ENCODE peak calls at places on chromosomes 1 and 21, in six cellular contexts. B is tibial nerve, I is A549, G is ovary, S is transverse colon, X is upper lobe of left lung. T is an unnamed sample.

GRCh38 chr1:180231506-180232420 is 1.7 kb downstream of the LHX4 start:
- DNase-seq in I (peak; percentile 80), B (no peak), S (no peak), X (no peak), G (no peak), T (no peak)

GRCh38 chr1:12060500-12060899 is 2.6 kb upstream of the TNFRSF8 start:
- DNase-seq in I (no peak), X (no peak), B (no peak), S (no peak), G (no peak), T (no peak)

GRCh38 chr1:70361727-70362413 is 7.3 kb upstream of the ANKRD13C start:
- DNase-seq in G (no peak), I (no peak), B (no peak), S (no peak), X (no peak), T (no peak)

GRCh38 chr1:113946668-113947387 is 17.7 kb downstream of the HIPK1 start:
- DNase-seq in I (no peak), X (no peak), G (no peak), B (no peak), S (no peak), T (no peak)

GRCh38 chr1:33736496-33736895 is 127.4 kb upstream of the HMGB4 start:
- DNase-seq in I (no peak), G (no peak), X (no peak), S (no peak), B (no peak), T (no peak)

GRCh38 chr1:200780545-200781444 is 42.1 kb downstream of the CAMSAP2 start:
- DNase-seq in X (no peak), B (no peak), G (no peak), I (no peak), S (no peak), T (no peak)

GRCh38 chr1:88068407-88068806 is 615.7 kb upstream of the PKN2 start:
- DNase-seq in G (no peak), B (no peak), X (no peak), I (no peak), S (no peak), T (no peak)

GRCh38 chr1:44367932-44368331 is 12.9 kb upstream of the ERI3 start:
- DNase-seq in B (no peak), S (no peak), X (no peak), I (no peak), G (no peak), T (no peak)

GRCh38 chr1:179166663-179167417 is 62.6 kb downstream of the ABL2 start:
- DNase-seq in B (no peak), S (no peak), G (no peak), I (no peak), X (no peak), T (no peak)

GRCh38 chr1:181079382-181079781 is 9.1 kb upstream of the IER5 start:
- DNase-seq in B (no peak), X (no peak), I (no peak), S (no peak), G (no peak), T (no peak)

GRCh38 chr1:22412932-22413727 is 38.5 kb upstream of the ZBTB40 start:
- DNase-seq in X (peak; percentile 45), S (no peak), G (no peak), I (peak; percentile 25), B (no peak), T (no peak)

GRCh38 chr1:163290025-163290610 is 31.6 kb upstream of the NUF2 start:
- DNase-seq in X (no peak), G (no peak), B (no peak), I (no peak), S (no peak), T (no peak)

GRCh38 chr1:183480971-183481431 is 8.7 kb downstream of the SMG7 start:
- DNase-seq in I (no peak), G (no peak), B (no peak), S (no peak), X (no peak), T (no peak)

GRCh38 chr1:62687421-62687902 is 724 bp downstream of the DOCK7 start:
- DNase-seq in I (peak; percentile 13), X (no peak), B (no peak), G (peak; percentile 43), S (no peak), T (no peak)

GRCh38 chr1:169245706-169246105 is 121.9 kb downstream of the NME7 start:
- DNase-seq in I (no peak), X (no peak), B (no peak), S (no peak), G (no peak), T (no peak)

GRCh38 chr1:244265507-244265906 is 186.2 kb downstream of the ADSS2 start:
- DNase-seq in X (no peak), S (no peak), G (no peak), B (no peak), I (no peak), T (no peak)

GRCh38 chr1:159872896-159873295 is 10.4 kb upstream of the VSIG8 start:
- DNase-seq in I (no peak), B (no peak), S (no peak), G (no peak), X (no peak), T (no peak)
- TF ChIP-seq EP300 in I (no peak), B (no peak), S (no peak), G (no peak), X (no peak), T (no peak)

GRCh38 chr21:29307718-29308455 is 9.2 kb downstream of the BACH1 start:
- DNase-seq in I (no peak), B (no peak), S (no peak), X (no peak), G (no peak), T (peak; percentile 39)
- TF ChIP-seq EP300 in I (no peak), B (no peak), S (no peak), X (no peak), G (no peak), T (no peak)

GRCh38 chr21:33308586-33309490 is 15.9 kb upstream of the IFNAR1 start:
- DNase-seq in I (no peak), B (no peak), X (no peak), G (no peak), S (peak; percentile 71), T (peak; percentile 68)
- TF ChIP-seq EP300 in I (no peak), B (no peak), X (no peak), G (no peak), S (no peak), T (no peak)

DNA sequence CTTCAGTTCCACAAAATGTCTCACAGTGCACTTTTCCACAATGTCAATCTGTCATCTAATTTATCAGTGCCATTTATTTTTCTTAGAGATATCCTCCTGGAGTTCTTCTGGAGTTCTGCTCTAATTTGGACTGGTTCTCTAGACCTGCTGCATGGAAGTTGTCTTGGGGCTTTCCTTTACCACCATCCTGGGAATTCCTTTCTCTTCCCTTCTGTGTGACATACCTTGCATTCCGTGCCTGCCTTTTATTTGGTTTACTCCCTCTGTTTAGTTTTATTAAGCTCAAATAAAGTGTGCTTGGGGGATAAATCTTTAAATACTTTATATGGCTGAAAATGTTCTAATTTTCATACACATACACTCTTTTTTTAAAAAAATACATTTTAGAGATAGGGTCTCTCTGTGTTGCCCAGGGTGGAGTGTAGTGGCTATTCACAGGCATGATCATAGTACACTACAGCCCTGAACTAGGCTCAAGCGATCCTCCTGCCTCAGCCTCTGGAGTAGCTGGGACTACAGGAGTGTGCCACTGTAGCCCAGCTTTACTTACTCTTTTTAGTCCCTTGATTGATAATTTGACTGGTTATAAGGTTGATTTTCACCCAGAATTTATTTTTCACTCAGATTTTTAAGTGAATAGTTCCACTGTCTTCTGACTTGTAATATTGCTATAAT is 14.4 kb downstream of the MTF2 start:
- DNase-seq in G (no peak), S (no peak), I (no peak), X (no peak), B (no peak), T (no peak)
- TF ChIP-seq EP300 in G (no peak), S (no peak), I (no peak), X (no peak), B (no peak), T (no peak)